ENCODE peak calls at places on chromosomes 13 and 19, in eight cellular contexts. Z is Panc1, O is GM23338, H is suprapubic skin, S is upper lobe of left lung, A is spleen, G is stomach, R is GM12878. F is an unnamed sample.

GRCh38 chr13:106490887-106491321 is 44.6 kb downstream of the EFNB2 start:
- DNase-seq in H (no peak), G (no peak), A (no peak), Z (no peak), O (no peak), S (no peak), R (no peak), F (no peak)

GRCh38 chr13:31044658-31045620 is 112.5 kb downstream of the TEX26 start:
- DNase-seq in Z (no peak), G (no peak), S (no peak), R (peak; percentile 21), H (no peak), A (no peak), O (no peak), F (no peak)

GRCh38 chr13:35499131-35500051 is 22.9 kb upstream of the MAB21L1 start:
- DNase-seq in H (no peak), A (no peak), S (no peak), O (no peak), R (no peak), G (no peak), Z (no peak), F (no peak)

GRCh38 chr19:4877753-4878490 is 10.5 kb upstream of the PLIN3 start:
- DNase-seq in S (no peak), A (peak; percentile 75), H (no peak), G (peak; percentile 31), R (no peak), O (peak; percentile 27), Z (no peak), F (peak; percentile 86)

GRCh38 chr13:81275666-81276258 is 934.8 kb upstream of the SPRY2 start:
- DNase-seq in R (no peak), Z (no peak), H (no peak), G (no peak), A (no peak), S (no peak), O (peak; percentile 41), F (no peak)

GRCh38 chr13:113935081-113935511 is 38.8 kb downstream of the C13orf46 start:
- DNase-seq in G (no peak), A (peak; percentile 64), S (no peak), H (peak; percentile 50), R (no peak), Z (no peak), O (peak; percentile 43), F (no peak)

GRCh38 chr13:29073762-29074161 is 253.6 kb downstream of the MTUS2 start:
- DNase-seq in H (no peak), R (no peak), G (no peak), A (no peak), Z (no peak), S (no peak), O (peak; percentile 42), F (no peak)

GRCh38 chr13:75550159-75550567 is 572 bp downstream of the UCHL3 start:
- DNase-seq in Z (no peak), G (no peak), A (no peak), H (no peak), S (no peak), O (peak; percentile 23), R (no peak), F (no peak)

GRCh38 chr13:36344886-36345437 is 1.2 kb downstream of the SPART start:
- DNase-seq in S (no peak), Z (no peak), A (no peak), O (peak; percentile 36), H (no peak), R (no peak), G (no peak), F (no peak)

GRCh38 chr13:36480726-36481485 is 48.6 kb downstream of the CCNA1 start:
- DNase-seq in O (no peak), G (no peak), R (no peak), H (no peak), Z (no peak), A (no peak), S (no peak), F (no peak)

GRCh38 chr13:86155756-86156155 is 356.5 kb upstream of the SLITRK6 start:
- DNase-seq in H (no peak), O (peak; percentile 17), G (no peak), A (no peak), Z (no peak), S (no peak), R (no peak), F (no peak)

GRCh38 chr19:55554749-55555152 is 9.4 kb upstream of the SBK3 start:
- DNase-seq in S (no peak), A (no peak), G (peak; percentile 86), R (no peak), O (no peak), Z (no peak), H (no peak), F (no peak)

DNA sequence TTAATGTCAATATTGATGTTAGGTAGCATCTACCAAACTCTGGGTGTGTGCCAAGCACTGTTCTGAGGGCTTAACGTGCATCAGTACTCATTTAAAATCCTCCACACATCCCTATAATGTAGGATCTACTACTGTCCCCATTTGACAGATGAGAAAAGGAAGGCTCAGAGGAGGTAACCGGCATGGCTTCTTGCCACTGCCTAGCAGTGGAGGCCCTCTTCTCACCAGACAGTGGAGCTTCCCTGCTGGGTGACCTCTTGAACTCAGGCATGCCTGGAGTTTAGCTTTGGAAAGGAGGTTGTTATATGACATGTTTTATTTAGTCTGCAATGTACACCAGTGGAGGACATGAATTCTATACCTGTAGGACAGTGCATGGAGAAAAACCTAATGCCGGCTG is 2.1 kb downstream of the SPATA13 start:
- DNase-seq in Z (no peak), H (no peak), G (no peak), A (no peak), O (no peak), R (no peak), S (no peak), F (no peak)
- H3K27ac ChIP-seq in Z (no peak overlapping the region), H (no peak overlapping the region), G (peak overlapping the region; percentile 93), A (no peak overlapping the region), O (no peak overlapping the region), R (no peak overlapping the region), S (no peak overlapping the region), F (no peak overlapping the region)

GRCh38 chr19:30580673-30581072 is 208.5 kb downstream of the ZNF536 start:
- DNase-seq in G (no peak), H (no peak), R (no peak), S (no peak), A (no peak), Z (no peak), O (no peak), F (no peak)
- TF ChIP-seq CTCF in G (no peak), H (no peak), R (no peak), S (no peak), A (no peak), Z (no peak), O (peak; percentile 24), F (no peak)

DNA sequence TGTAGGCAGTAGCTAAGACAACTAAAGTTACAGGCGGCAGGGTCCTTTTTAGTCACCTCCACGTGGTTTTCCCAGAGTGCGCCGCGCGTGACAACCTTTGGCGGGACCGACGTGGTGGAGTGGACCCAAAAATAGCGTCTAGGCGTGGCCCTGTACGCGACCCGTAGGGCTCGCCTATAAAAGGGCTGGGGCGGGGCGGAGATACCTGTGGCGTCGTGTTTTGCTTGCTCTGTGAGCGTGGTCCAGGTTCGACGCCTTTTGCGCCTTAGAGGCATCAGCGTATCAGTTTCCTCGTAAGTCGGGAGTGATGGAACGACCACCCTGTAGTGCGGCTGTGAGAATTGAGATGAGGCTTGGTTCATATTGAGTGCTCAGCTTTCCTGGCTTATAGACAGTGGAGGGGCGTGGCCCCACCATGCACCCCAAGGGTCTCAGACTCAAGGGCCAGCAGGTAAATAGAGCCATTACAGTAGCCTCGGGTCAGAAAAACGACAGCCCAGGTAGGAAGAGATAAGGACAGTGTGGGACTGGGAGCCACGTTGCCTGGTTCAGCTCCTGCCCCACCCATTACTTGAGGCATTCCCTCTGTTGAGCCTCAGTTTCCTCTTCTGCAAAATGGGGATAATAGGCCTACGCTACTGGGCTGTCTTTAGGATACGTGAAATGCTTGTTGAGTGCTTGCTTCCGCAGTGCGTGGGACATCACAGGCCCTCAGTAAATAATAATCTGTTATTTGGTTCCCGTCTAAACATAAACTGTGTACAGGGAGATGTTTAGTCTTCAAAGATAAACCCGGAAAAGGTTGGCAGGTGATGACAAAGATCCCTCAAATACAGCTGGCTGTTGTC is 690 bp upstream of the TMED1 start:
- DNase-seq in O (peak; percentile 83), R (no peak), Z (no peak), S (peak; percentile 79), A (peak; percentile 94), G (peak; percentile 82), H (peak; percentile 87), F (no peak)
- TF ChIP-seq POLR2AphosphoS5 in O (no peak), R (no peak), Z (no peak), S (no peak), A (no peak), G (no peak), H (peak; percentile 68), F (no peak)

GRCh38 chr13:96821971-96822370 is 172.3 kb downstream of the OXGR1 start:
- DNase-seq in S (no peak), Z (no peak), O (no peak), H (no peak), A (no peak), G (no peak), R (no peak), F (no peak)
- H3K27ac ChIP-seq in S (no peak overlapping the region), Z (no peak overlapping the region), O (no peak overlapping the region), H (no peak overlapping the region), A (no peak overlapping the region), G (no peak overlapping the region), R (no peak overlapping the region), F (no peak overlapping the region)

GRCh38 chr13:50911937-50912624 is 2.5 kb downstream of the RNASEH2B start:
- DNase-seq in A (peak; percentile 96), H (peak; percentile 87), G (peak; percentile 91), R (peak; percentile 88), S (peak; percentile 90), O (peak; percentile 98), Z (peak; percentile 60), F (peak; percentile 80)
- TF ChIP-seq CTCF in A (peak; percentile 76), H (peak; percentile 76), G (peak; percentile 73), R (peak; percentile 98), S (peak; percentile 77), O (peak; percentile 97), Z (peak; percentile 84), F (peak; percentile 62)